ENCODE peak calls at places on chromosome 17, in ten cellular contexts. D is heart right ventricle; S is activated CD4-positive, alpha-beta T cell treated with anti-CD3 and anti-CD28 coated beads, Interleukin-2, amount 50 U/mL, for 48 hours; C is WTC11; P is iPS DF 19.7; O is A172; L is HCT116; Y is naive B cell; G is GF-D8; U is dermis microvascular lymphatic vessel endothelial cell. T is an unnamed sample.

GRCh38 chr17:72193395-72194106 is 72.7 kb downstream of the SOX9 start:
- DNase-seq in C (no peak), P (no peak), D (no peak), U (no peak), Y (no peak), G (no peak), L (no peak), S (no peak), O (no peak), T (no peak)

GRCh38 chr17:69468211-69468610 is 53.7 kb downstream of the MAP2K6 start:
- DNase-seq in Y (no peak), L (no peak), D (no peak), U (no peak), S (no peak), O (no peak), P (no peak), C (no peak), G (no peak), T (no peak)

GRCh38 chr17:80146121-80147034 is 550 bp downstream of the EIF4A3 start:
- DNase-seq in P (no peak), O (no peak), S (peak), D (no peak), Y (peak), L (no peak), U (no peak), G (no peak), C (no peak), T (no peak)

GRCh38 chr17:49760909-49761558 is 2.9 kb downstream of the FAM117A start:
- DNase-seq in S (no peak), U (no peak), P (no peak), D (no peak), G (peak), Y (no peak), C (no peak), O (no peak), L (no peak), T (no peak)

GRCh38 chr17:2054262-2054739 is 602 bp upstream of the HIC1 start:
- DNase-seq in C (no peak), Y (no peak), D (no peak), S (peak), L (no peak), G (no peak), O (no peak), U (no peak), P (no peak), T (peak)

GRCh38 chr17:78748048-78748729 is 33.9 kb downstream of the CYTH1 start:
- DNase-seq in O (no peak), U (no peak), S (peak), D (no peak), G (no peak), Y (no peak), L (no peak), C (no peak), P (no peak), T (peak)

GRCh38 chr17:62626719-62627218 is 701 bp upstream of the MRC2 start:
- DNase-seq in P (no peak), Y (no peak), U (peak), D (peak), S (no peak), C (peak), O (peak), L (no peak), G (no peak), T (peak)

GRCh38 chr17:14744716-14745115 is 443.8 kb downstream of the HS3ST3B1 start:
- DNase-seq in S (no peak), C (no peak), G (no peak), O (no peak), Y (no peak), L (no peak), D (no peak), P (no peak), U (no peak), T (no peak)